ENCODE peak calls at places on chromosomes 16 and 17, in six cellular contexts. Z, P, X, G, O and A are unnamed samples.

GRCh38 chr16:72894291-72895151 is 153.4 kb downstream of the ZFHX3 start:
- DNase-seq in Z (peak; percentile 51), P (no peak), X (no peak), G (no peak), O (no peak), A (no peak)

GRCh38 chr17:28467456-28468025 is 5.9 kb upstream of the SLC13A2 start:
- DNase-seq in Z (peak; percentile 33), P (no peak), X (no peak), G (no peak), O (no peak), A (peak; percentile 68)

GRCh38 chr17:49638818-49639217 is 39.1 kb downstream of the SPOP start:
- DNase-seq in Z (no peak), P (no peak), X (no peak), G (no peak), O (peak; percentile 54), A (no peak)

GRCh38 chr17:67293251-67294203 is 48.5 kb upstream of the HELZ start:
- DNase-seq in Z (peak; percentile 29), P (peak; percentile 79), X (peak; percentile 6), G (peak; percentile 93), O (peak; percentile 55), A (peak; percentile 43)

GRCh38 chr17:65297384-65297783 is 160.2 kb downstream of the RGS9 start:
- DNase-seq in Z (no peak), P (no peak), X (no peak), G (no peak), O (no peak), A (no peak)

GRCh38 chr17:6437466-6437865 is 2.5 kb upstream of the AIPL1 start:
- DNase-seq in Z (no peak), P (no peak), X (no peak), G (peak; percentile 82), O (no peak), A (no peak)

GRCh38 chr16:88703486-88704309 is 2.5 kb downstream of the RNF166 start:
- DNase-seq in Z (no peak), P (no peak), X (no peak), G (no peak), O (no peak), A (no peak)

GRCh38 chr16:11032922-11033291 is 88.5 kb downstream of the CLEC16A start:
- DNase-seq in Z (peak; percentile 80), P (no peak), X (peak; percentile 23), G (no peak), O (no peak), A (peak; percentile 81)

GRCh38 chr17:660453-660852 is 54.2 kb downstream of the VPS53 start:
- DNase-seq in Z (no peak), P (no peak), X (no peak), G (no peak), O (no peak), A (no peak)

GRCh38 chr17:65592131-65592965 is 30.9 kb upstream of the AXIN2 start:
- DNase-seq in Z (no peak), P (no peak), X (no peak), G (peak; percentile 52), O (no peak), A (no peak)

GRCh38 chr17:13753151-13753550 is 151.4 kb upstream of the HS3ST3A1 start:
- DNase-seq in Z (no peak), P (no peak), X (no peak), G (no peak), O (no peak), A (no peak)
- H4K91ac ChIP-seq in Z (no peak overlapping the region), P (no peak overlapping the region), X (no peak overlapping the region), G (no peak overlapping the region), O (no peak overlapping the region), A (no peak overlapping the region)

DNA sequence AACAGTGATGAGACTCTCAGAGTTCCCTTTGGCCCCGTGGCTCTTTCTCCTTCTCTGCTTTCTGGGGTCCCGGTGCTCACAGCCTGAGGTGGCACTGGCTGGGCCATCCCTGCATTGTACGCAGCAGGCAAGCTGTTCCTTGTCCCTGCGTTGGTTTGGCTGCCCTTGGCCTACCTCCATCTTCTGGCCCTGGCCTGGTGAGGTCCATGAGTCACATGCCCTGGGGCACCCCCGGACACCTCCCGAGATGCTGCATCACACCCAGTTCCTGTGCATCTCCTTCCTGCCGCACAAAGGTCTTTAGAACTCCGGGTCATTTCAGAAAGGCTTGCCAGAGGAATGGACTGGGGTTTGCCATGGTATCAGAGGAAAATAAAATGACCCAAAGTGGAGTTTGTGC is 9.5 kb downstream of the SULT1A2 start:
- DNase-seq in Z (no peak), P (no peak), X (no peak), G (no peak), O (peak; percentile 67), A (no peak)
- H2BK120ac ChIP-seq in Z (no peak overlapping the region), P (no peak overlapping the region), X (no peak overlapping the region), G (no peak overlapping the region), O (no peak overlapping the region), A (no peak overlapping the region)

GRCh38 chr17:78002166-78002565 is 43.7 kb downstream of the TNRC6C start:
- DNase-seq in Z (no peak), P (no peak), X (no peak), G (no peak), O (no peak), A (no peak)
- H4K91ac ChIP-seq in Z (no peak overlapping the region), P (no peak overlapping the region), X (no peak overlapping the region), G (no peak overlapping the region), O (no peak overlapping the region), A (no peak overlapping the region)

DNA sequence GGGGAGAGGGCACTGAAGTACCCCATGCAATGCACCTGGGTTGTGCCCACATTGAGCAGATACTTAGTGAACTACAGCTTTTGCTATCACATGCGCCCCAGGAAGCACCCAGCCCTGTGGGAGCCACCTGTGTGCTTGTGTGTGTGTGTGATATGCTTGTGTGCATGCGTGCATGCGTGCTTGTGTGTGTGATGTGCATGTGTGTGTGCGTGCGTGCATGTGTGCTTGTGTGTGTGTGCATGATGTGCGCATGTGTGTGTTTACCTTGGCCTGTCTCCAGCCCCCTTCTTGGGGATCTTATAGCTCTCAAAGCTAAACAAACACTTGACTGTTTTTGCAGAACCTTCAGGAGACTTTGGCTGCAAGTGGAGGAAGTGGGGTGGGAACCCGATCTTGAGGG is 841 bp downstream of the C16orf89 start:
- DNase-seq in Z (peak; percentile 24), P (no peak), X (no peak), G (no peak), O (no peak), A (no peak)
- H2BK120ac ChIP-seq in Z (no peak overlapping the region), P (no peak overlapping the region), X (no peak overlapping the region), G (no peak overlapping the region), O (no peak overlapping the region), A (no peak overlapping the region)

GRCh38 chr16:48353565-48354163 is 31.5 kb downstream of the SIAH1 start:
- DNase-seq in Z (peak; percentile 75), P (peak; percentile 63), X (peak; percentile 56), G (peak; percentile 77), O (peak; percentile 65), A (peak; percentile 86)
- H4K91ac ChIP-seq in Z (no peak overlapping the region), P (no peak overlapping the region), X (no peak overlapping the region), G (no peak overlapping the region), O (no peak overlapping the region), A (no peak overlapping the region)

GRCh38 chr16:84271037-84271436 is 23.6 kb upstream of the WFDC1 start:
- DNase-seq in Z (no peak), P (no peak), X (no peak), G (no peak), O (no peak), A (no peak)

GRCh38 chr16:84271866-84272265 is 22.8 kb upstream of the WFDC1 start:
- DNase-seq in Z (no peak), P (no peak), X (no peak), G (no peak), O (no peak), A (no peak)

GRCh38 chr16:84268661-84269060 is 26.0 kb upstream of the WFDC1 start:
- DNase-seq in Z (no peak), P (no peak), X (no peak), G (no peak), O (no peak), A (no peak)

GRCh38 chr16:84270071-84270470 is 24.6 kb upstream of the WFDC1 start:
- DNase-seq in Z (no peak), P (no peak), X (no peak), G (no peak), O (no peak), A (no peak)

DNA sequence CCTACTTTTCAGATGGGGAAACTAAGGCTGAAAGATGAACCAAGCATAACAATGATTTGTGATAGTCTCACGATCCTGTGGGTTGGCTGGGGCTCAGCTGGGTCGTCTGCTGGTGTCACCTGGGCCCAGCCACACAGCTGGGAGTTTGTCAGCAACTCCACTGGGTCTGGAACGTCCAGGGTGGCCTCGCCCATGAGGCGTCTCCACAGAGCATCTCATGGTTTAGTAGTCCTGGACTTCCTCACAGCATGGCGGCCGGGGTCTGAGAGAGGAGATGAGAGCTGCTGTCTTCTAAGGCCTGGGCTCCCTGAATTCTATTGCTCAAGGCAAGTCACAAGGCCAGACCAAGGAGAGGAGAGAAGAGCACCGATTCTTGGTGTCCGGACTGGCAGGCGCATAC is 24.1 kb upstream of the WFDC1 start:
- DNase-seq in Z (no peak), P (no peak), X (no peak), G (no peak), O (no peak), A (no peak)
- H2BK120ac ChIP-seq in Z (no peak overlapping the region), P (no peak overlapping the region), X (no peak overlapping the region), G (no peak overlapping the region), O (no peak overlapping the region), A (no peak overlapping the region)